ENCODE peak calls at places on chromosomes 16 and 17, in six cellular contexts. Y is PC-3, A is psoas muscle, Q is spleen, P is upper lobe of right lung, O is astrocyte. U is an unnamed sample.
A peak's percentile ranks its signal among the peaks of the same experiment; 100 is the strongest.

GRCh38 chr16:69035375-69035774 is 70.1 kb upstream of the HAS3 start:
- DNase-seq in O (no peak), P (no peak), Q (no peak), A (no peak), Y (no peak), U (no peak)

GRCh38 chr16:73000020-73000906 is 47.7 kb downstream of the ZFHX3 start:
- DNase-seq in P (peak; percentile 55), Q (no peak), O (peak; percentile 58), A (peak; percentile 79), Y (peak; percentile 5), U (peak; percentile 22)

GRCh38 chr16:85195884-85196816 is 83.9 kb upstream of the CIBAR2 start:
- DNase-seq in Y (no peak), Q (no peak), O (no peak), A (peak; percentile 76), P (no peak), U (no peak)

GRCh38 chr17:81923302-81924260 is 4.0 kb downstream of the MAFG start:
- DNase-seq in Y (peak; percentile 77), O (peak; percentile 62), A (peak; percentile 89), P (peak; percentile 85), Q (peak; percentile 92), U (peak; percentile 38)

GRCh38 chr17:78108726-78109488 is 19.6 kb downstream of the TMC6 start:
- DNase-seq in O (no peak), A (peak; percentile 50), Q (no peak), Y (no peak), P (no peak), U (no peak)

GRCh38 chr17:50668025-50668837 is 33.5 kb downstream of the ABCC3 start:
- DNase-seq in O (peak; percentile 36), P (no peak), Q (no peak), Y (peak; percentile 39), A (no peak), U (no peak)

GRCh38 chr17:16878084-16878483 is 93.8 kb downstream of the TNFRSF13B start:
- DNase-seq in P (no peak), Y (no peak), A (no peak), Q (peak; percentile 6), O (no peak), U (no peak)

GRCh38 chr16:2009791-2010510 is at the start of gene ZNF598:
- DNase-seq in Y (peak; percentile 83), Q (peak; percentile 95), P (peak; percentile 93), A (peak; percentile 93), O (peak; percentile 69), U (peak; percentile 52)

GRCh38 chr17:5812590-5812989 is 228.3 kb upstream of the NLRP1 start:
- DNase-seq in Q (no peak), O (no peak), A (no peak), Y (no peak), P (no peak), U (no peak)

DNA sequence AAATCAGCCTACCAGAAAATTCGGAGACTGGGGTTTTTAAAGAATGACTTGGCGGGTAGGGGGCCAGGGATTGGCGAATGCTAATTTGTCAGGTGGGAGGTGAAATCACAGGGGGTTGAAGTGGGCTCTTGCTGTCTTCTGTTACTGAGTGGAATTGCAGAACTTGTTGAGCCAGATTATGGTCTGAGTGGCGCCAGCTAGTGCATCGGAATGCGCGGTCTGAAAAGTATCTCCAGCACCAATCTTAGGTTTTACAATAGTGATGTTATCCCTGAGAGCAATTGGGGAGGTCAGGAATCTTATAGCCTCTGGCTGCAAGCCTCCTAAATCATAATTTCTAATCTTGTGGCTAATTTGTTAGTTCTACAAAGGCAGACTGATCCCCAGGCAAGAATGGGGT is 762 bp upstream of the RBL2 start:
- DNase-seq in Q (no peak), A (no peak), P (peak; percentile 69), Y (peak; percentile 39), O (no peak), U (peak; percentile 42)
- H3K4me3 ChIP-seq in Q (peak overlapping the region; percentile 98), A (peak overlapping the region; percentile 82), P (peak overlapping the region; percentile 98), Y (peak overlapping the region; percentile 74), O (no peak overlapping the region), U (no peak overlapping the region)

GRCh38 chr17:9959377-9959981 is 54.4 kb upstream of the RCVRN start:
- DNase-seq in O (no peak), A (no peak), Y (peak; percentile 53), P (peak; percentile 61), Q (no peak), U (peak; percentile 15)
- TF ChIP-seq CTCF in O (peak; percentile 55), A (peak; percentile 11), Y (peak; percentile 69), P (peak; percentile 31), Q (peak; percentile 54), U (peak; percentile 54)

GRCh38 chr17:64773836-64774761 is 112.0 kb upstream of the SMURF2 start:
- DNase-seq in A (peak; percentile 63), Q (no peak), Y (peak; percentile 96), P (peak; percentile 92), O (peak; percentile 41), U (peak; percentile 62)

GRCh38 chr17:64771980-64772844 is 110.1 kb upstream of the SMURF2 start:
- DNase-seq in O (no peak), A (peak; percentile 40), Y (peak; percentile 26), P (no peak), Q (no peak), U (no peak)

GRCh38 chr17:64774888-64775600 is 112.9 kb upstream of the SMURF2 start:
- DNase-seq in Q (no peak), Y (no peak), O (no peak), A (peak; percentile 5), P (no peak), U (no peak)

GRCh38 chr17:64772845-64773299 is 110.8 kb upstream of the SMURF2 start:
- DNase-seq in Y (no peak), O (no peak), A (peak; percentile 31), P (no peak), Q (no peak), U (no peak)

GRCh38 chr17:64773386-64773835 is 111.3 kb upstream of the SMURF2 start:
- DNase-seq in P (no peak), A (no peak), Q (no peak), Y (no peak), O (no peak), U (no peak)
- H3K4me3 ChIP-seq in P (peak overlapping the region; percentile 26), A (no peak overlapping the region), Q (no peak overlapping the region), Y (peak overlapping the region; percentile 74), O (no peak overlapping the region), U (no peak overlapping the region)

GRCh38 chr16:64096671-64097070 is 1025.2 kb downstream of the CDH11 start:
- DNase-seq in A (no peak), Q (no peak), P (no peak), O (no peak), Y (no peak), U (peak; percentile 92)
- TF ChIP-seq CTCF in A (no peak), Q (no peak), P (no peak), O (no peak), Y (no peak), U (no peak)

GRCh38 chr17:36937961-36938565 is 788 bp downstream of the LHX1 start:
- DNase-seq in O (peak; percentile 25), Y (no peak), P (no peak), A (peak; percentile 60), Q (no peak), U (peak; percentile 20)

GRCh38 chr17:36934759-36935630 is 2.3 kb upstream of the LHX1 start:
- DNase-seq in P (peak; percentile 64), O (no peak), A (peak; percentile 49), Q (no peak), Y (no peak), U (no peak)

GRCh38 chr17:36935681-36936454 is 1.4 kb upstream of the LHX1 start:
- DNase-seq in Y (no peak), P (no peak), A (peak; percentile 48), O (no peak), Q (no peak), U (no peak)

GRCh38 chr17:36937001-36937960 is at the start of gene LHX1:
- DNase-seq in Q (no peak), A (peak; percentile 39), P (no peak), O (no peak), Y (no peak), U (no peak)

GRCh38 chr17:36936455-36936934 is 780 bp upstream of the LHX1 start:
- DNase-seq in A (peak; percentile 42), Q (no peak), P (no peak), Y (no peak), O (no peak), U (no peak)
- H3K4me3 ChIP-seq in A (peak overlapping the region; percentile 43), Q (peak overlapping the region; percentile 25), P (no peak overlapping the region), Y (no peak overlapping the region), O (peak overlapping the region; percentile 11), U (no peak overlapping the region)

GRCh38 chr17:15247891-15248529 is 17.1 kb downstream of the PMP22 start:
- DNase-seq in P (no peak), A (no peak), O (peak; percentile 4), Q (peak; percentile 27), Y (peak; percentile 62), U (no peak)
- TF ChIP-seq CTCF in P (no peak), A (peak; percentile 38), O (peak; percentile 40), Q (no peak), Y (peak; percentile 89), U (peak; percentile 42)

DNA sequence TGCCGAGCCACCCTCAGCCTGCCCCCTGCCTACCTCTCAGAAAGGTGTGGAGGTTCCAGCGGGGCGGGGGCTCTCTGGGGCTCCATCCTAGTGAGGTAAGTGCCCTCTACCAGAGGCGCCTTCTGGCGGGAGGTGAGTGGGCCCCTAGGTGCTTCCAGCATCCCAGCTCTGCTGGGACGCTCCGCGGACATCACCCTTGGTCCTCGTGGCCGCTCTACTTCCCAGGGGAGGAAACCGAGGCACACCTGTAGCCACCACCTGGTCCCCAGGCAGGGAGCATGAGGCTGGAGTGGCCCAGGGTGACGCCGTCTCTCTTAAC is 1.4 kb downstream of the MCRIP2 start:
- DNase-seq in Q (peak; percentile 79), P (no peak), A (no peak), Y (no peak), O (no peak), U (no peak)
- H3K4me3 ChIP-seq in Q (peak overlapping the region; percentile 96), P (peak overlapping the region; percentile 71), A (peak overlapping the region; percentile 88), Y (peak overlapping the region; percentile 81), O (no peak overlapping the region), U (peak overlapping the region; percentile 58)

GRCh38 chr16:4352843-4353242 is 1.7 kb upstream of the PAM16 start:
- DNase-seq in A (no peak), O (no peak), Q (no peak), Y (no peak), P (no peak), U (no peak)

GRCh38 chr16:4350365-4350786 is 745 bp downstream of the PAM16 start:
- DNase-seq in Y (no peak), O (no peak), P (no peak), Q (no peak), A (no peak), U (no peak)

GRCh38 chr16:4349332-4349731 is 1.8 kb downstream of the PAM16 start:
- DNase-seq in P (no peak), Y (no peak), O (no peak), A (no peak), Q (no peak), U (no peak)

GRCh38 chr16:4351880-4352279 is 759 bp upstream of the PAM16 start:
- DNase-seq in Y (peak; percentile 62), O (no peak), A (no peak), Q (no peak), P (no peak), U (peak; percentile 32)

GRCh38 chr16:4350787-4351659 is at the start of gene PAM16:
- DNase-seq in Y (peak; percentile 90), Q (peak; percentile 99), P (peak; percentile 99), A (peak; percentile 99), O (peak; percentile 75), U (peak; percentile 81)
- TF ChIP-seq CTCF in Y (no peak), Q (no peak), P (no peak), A (peak; percentile 18), O (no peak), U (peak; percentile 2)

U was measured in bronchial epithelial cell.